ENCODE peak calls at places on chromosomes 11 and 22, in four cellular contexts. Y is CD4-positive, alpha-beta T cell; R is ovary; I is sigmoid colon. W is an unnamed sample.
A peak's percentile ranks its signal among the peaks of the same experiment; 100 is the strongest.

GRCh38 chr22:43901976-43902643 is 10.3 kb upstream of the PNPLA5 start:
- DNase-seq in Y (no peak), R (no peak), I (no peak), W (no peak)

GRCh38 chr22:35568751-35569725 is 28.4 kb downstream of the RASD2 start:
- DNase-seq in R (no peak), Y (no peak), I (no peak), W (no peak)

GRCh38 chr11:15918212-15918611 is 438.1 kb downstream of the SOX6 start:
- DNase-seq in I (no peak), R (no peak), Y (no peak), W (no peak)

GRCh38 chr11:45021692-45022130 is 71.0 kb upstream of the TP53I11 start:
- DNase-seq in Y (no peak), R (no peak), I (peak; percentile 90), W (no peak)

GRCh38 chr22:49867303-49868250 is 13.9 kb downstream of the ZBED4 start:
- DNase-seq in R (no peak), Y (no peak), I (no peak), W (no peak)

GRCh38 chr11:40732107-40732506 is 727.3 kb downstream of the LRRC4C start:
- DNase-seq in Y (no peak), R (no peak), I (no peak), W (no peak)

GRCh38 chr11:73192272-73192671 is 25.8 kb upstream of the P2RY2 start:
- DNase-seq in I (peak; percentile 59), Y (no peak), R (no peak), W (no peak)

GRCh38 chr11:111727431-111727830 is 38.8 kb downstream of the PPP2R1B start:
- DNase-seq in I (no peak), R (no peak), Y (no peak), W (no peak)

GRCh38 chr11:20443596-20443995 is 56.1 kb downstream of the PRMT3 start:
- DNase-seq in Y (no peak), R (no peak), I (no peak), W (no peak)

GRCh38 chr11:122214567-122214966 is 98.6 kb upstream of the BLID start:
- DNase-seq in I (no peak), R (no peak), Y (no peak), W (no peak)

GRCh38 chr22:20297414-20298109 is 22.3 kb downstream of the DGCR6L start:
- DNase-seq in R (no peak), Y (no peak), I (no peak), W (no peak)

GRCh38 chr11:79220171-79220570 is 220.7 kb downstream of the TENM4 start:
- DNase-seq in Y (no peak), I (no peak), R (no peak), W (no peak)

GRCh38 chr22:44776535-44777363 is 24.4 kb downstream of the ARHGAP8 start:
- DNase-seq in I (no peak), R (no peak), Y (no peak), W (no peak)

GRCh38 chr11:15621565-15621964 is 506.8 kb downstream of the INSC start:
- DNase-seq in Y (no peak), I (no peak), R (no peak), W (no peak)

GRCh38 chr11:34165786-34166557 is 60.5 kb downstream of the NAT10 start:
- DNase-seq in I (no peak), R (no peak), Y (no peak), W (no peak)

GRCh38 chr11:12261551-12261950 is 115.8 kb upstream of the PARVA start:
- DNase-seq in I (no peak), Y (no peak), R (no peak), W (no peak)

GRCh38 chr11:14117632-14118031 is 155.1 kb downstream of the SPON1 start:
- DNase-seq in R (no peak), Y (no peak), I (no peak), W (no peak)

GRCh38 chr22:41468381-41469217 is at the start of the genes ACO2 and PHF5A:
- DNase-seq in Y (peak; percentile 95), I (peak; percentile 98), R (peak; percentile 97), W (peak; percentile 96)

GRCh38 chr22:38866399-38867123 is 5.5 kb downstream of the CBX6 start:
- DNase-seq in Y (no peak), I (peak; percentile 64), R (peak; percentile 24), W (no peak)

GRCh38 chr11:13602844-13603243 is 65.6 kb upstream of the FAR1 start:
- DNase-seq in Y (no peak), R (no peak), I (no peak), W (no peak)

GRCh38 chr11:74648894-74649293 is 56.5 kb downstream of the POLD3 start:
- DNase-seq in R (no peak), I (no peak), Y (no peak), W (no peak)

GRCh38 chr11:859394-860131 is 16.9 kb downstream of the TSPAN4 start:
- DNase-seq in Y (no peak), R (peak; percentile 93), I (peak; percentile 93), W (peak; percentile 54)

GRCh38 chr22:17954200-17954859 is 70.0 kb downstream of the MICAL3 start:
- DNase-seq in Y (no peak), R (no peak), I (peak; percentile 28), W (no peak)

GRCh38 chr11:3052109-3052479 is 5.1 kb downstream of the CARS1 start:
- DNase-seq in R (no peak), I (no peak), Y (no peak), W (no peak)

GRCh38 chr22:46918197-46918596 is 155.7 kb downstream of the TBC1D22A start:
- DNase-seq in I (no peak), R (no peak), Y (no peak), W (no peak)

GRCh38 chr22:39364646-39365405 is 15.0 kb downstream of the SYNGR1 start:
- DNase-seq in R (no peak), Y (no peak), I (no peak), W (no peak)

GRCh38 chr11:15278129-15278528 is 163.4 kb downstream of the INSC start:
- DNase-seq in R (no peak), I (no peak), Y (no peak), W (no peak)

GRCh38 chr11:9020881-9021280 is 17.1 kb upstream of the NRIP3 start:
- DNase-seq in Y (no peak), I (no peak), R (no peak), W (no peak)

GRCh38 chr11:118205979-118206611 is 18.7 kb downstream of the JAML start:
- DNase-seq in R (no peak), Y (no peak), I (no peak), W (no peak)

GRCh38 chr11:6572215-6572614 is 31.2 kb downstream of the RRP8 start:
- DNase-seq in I (no peak), R (no peak), Y (no peak), W (no peak)

GRCh38 chr11:43359432-43359818 is 705 bp downstream of the TTC17 start:
- DNase-seq in Y (peak; percentile 4), R (no peak), I (no peak), W (no peak)

GRCh38 chr11:78840190-78840589 is 265.5 kb upstream of the NARS2 start:
- DNase-seq in R (no peak), I (no peak), Y (no peak), W (no peak)

GRCh38 chr11:112297248-112297866 is 36.7 kb upstream of the PLET1 start:
- DNase-seq in I (no peak), R (no peak), Y (no peak), W (no peak)

GRCh38 chr11:17734418-17734911 is at the start of gene KCNC1:
- DNase-seq in Y (no peak), I (peak; percentile 61), R (peak; percentile 12), W (no peak)

GRCh38 chr11:87265132-87265531 is 227.4 kb downstream of the TMEM135 start:
- DNase-seq in I (no peak), R (no peak), Y (no peak), W (no peak)

GRCh38 chr11:69648679-69649575 is 8.0 kb downstream of the CCND1 start:
- DNase-seq in R (no peak), I (peak; percentile 60), Y (no peak), W (no peak)

GRCh38 chr11:2589538-2589934 is 110.3 kb downstream of the KCNQ1OT1 start:
- DNase-seq in Y (no peak), I (no peak), R (no peak), W (no peak)

GRCh38 chr11:130675456-130675855 is 227.0 kb downstream of the ADAMTS15 start:
- DNase-seq in I (peak; percentile 92), R (no peak), Y (no peak), W (no peak)
- H3K27ac ChIP-seq in I (peak overlapping the region; percentile 72), R (no peak overlapping the region), Y (no peak overlapping the region), W (no peak overlapping the region)

GRCh38 chr11:32830413-32830738 is 649 bp downstream of the PRRG4 start:
- DNase-seq in R (no peak), Y (no peak), I (no peak), W (no peak)
- H3K27ac ChIP-seq in R (no peak overlapping the region), Y (no peak overlapping the region), I (peak overlapping the region; percentile 63), W (no peak overlapping the region)

GRCh38 chr11:31769241-31769640 is 41.9 kb downstream of the PAX6 start:
- DNase-seq in I (no peak), Y (no peak), R (no peak), W (no peak)
- H3K27ac ChIP-seq in I (no peak overlapping the region), Y (no peak overlapping the region), R (no peak overlapping the region), W (peak overlapping the region; percentile 79)

GRCh38 chr11:95792200-95792599 is 1.9 kb downstream of the CEP57 start:
- DNase-seq in I (no peak), Y (no peak), R (no peak), W (no peak)

GRCh38 chr11:95790933-95791247 is 592 bp downstream of the CEP57 start:
- DNase-seq in R (peak; percentile 73), Y (peak; percentile 15), I (peak; percentile 87), W (peak; percentile 61)

GRCh38 chr11:95792700-95793099 is 2.4 kb downstream of the CEP57 start:
- DNase-seq in I (no peak), Y (no peak), R (no peak), W (no peak)

GRCh38 chr11:95790123-95790932 is at the start of gene CEP57:
- DNase-seq in Y (peak; percentile 87), R (peak; percentile 95), I (peak; percentile 98), W (peak; percentile 90)

GRCh38 chr11:95791385-95792033 is 1.2 kb downstream of the CEP57 start:
- DNase-seq in I (no peak), Y (no peak), R (no peak), W (no peak)
- H3K27ac ChIP-seq in I (peak overlapping the region; percentile 96), Y (no peak overlapping the region), R (no peak overlapping the region), W (no peak overlapping the region)

GRCh38 chr11:82828472-82828871 is 71.8 kb downstream of the PRCP start:
- DNase-seq in Y (no peak), R (no peak), I (no peak), W (no peak)
- H3K27ac ChIP-seq in Y (no peak overlapping the region), R (no peak overlapping the region), I (no peak overlapping the region), W (no peak overlapping the region)

DNA sequence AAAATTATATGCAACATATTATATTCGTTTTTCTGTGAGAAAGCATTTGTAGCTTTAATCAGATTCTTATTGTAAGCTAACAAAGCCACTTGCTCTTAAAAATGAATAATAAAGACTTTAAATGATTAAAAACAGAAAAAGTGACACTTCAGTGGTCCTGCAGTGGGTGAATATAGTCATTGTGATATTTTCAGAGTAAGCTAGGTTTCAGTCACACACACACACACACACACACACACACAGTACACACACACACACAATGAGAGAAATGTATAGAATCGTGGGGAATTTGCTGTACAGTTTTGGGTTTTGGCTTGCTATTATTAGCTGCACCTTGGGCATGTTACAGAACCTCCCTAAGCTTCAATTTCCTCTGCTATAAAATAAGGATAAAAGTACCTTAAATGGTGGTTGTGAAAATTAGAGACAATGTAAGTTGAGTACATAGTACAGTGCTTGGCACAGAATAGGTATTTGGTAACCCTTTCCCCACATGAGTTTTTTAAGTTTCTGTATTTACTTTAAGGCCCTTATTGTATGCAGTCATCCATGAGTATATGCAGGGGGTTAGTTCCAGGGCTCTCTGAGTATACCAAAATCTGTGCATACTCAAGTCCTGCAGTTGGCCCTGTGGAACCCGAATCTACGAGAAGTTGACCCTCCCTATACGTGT is 39.8 kb downstream of the CSTPP1 start:
- DNase-seq in Y (no peak), R (no peak), I (no peak), W (no peak)
- H3K27ac ChIP-seq in Y (no peak overlapping the region), R (no peak overlapping the region), I (no peak overlapping the region), W (peak overlapping the region; percentile 93)